ENCODE peak calls at places on chromosome 13, in six cellular contexts. V is left cardiac atrium; K is right lobe of liver; D is stimulated activated CD8-positive, alpha-beta memory T cell treated with anti-CD3 and anti-CD28 coated beads, Interleukin-2, amount 100 ng/mL, for 1 hour; J is CD8-positive, alpha-beta T cell; C is small intestine. I is an unnamed sample.

GRCh38 chr13:88627071-88627470 is 955.9 kb downstream of the SLITRK5 start:
- DNase-seq in V (peak), K (no peak), D (no peak), J (no peak), C (no peak), I (no peak)

GRCh38 chr13:31725841-31726240 is 13.5 kb upstream of the RXFP2 start:
- DNase-seq in V (no peak), K (no peak), D (no peak), J (no peak), C (no peak), I (no peak)

GRCh38 chr13:38979891-38980627 is 10.6 kb downstream of the STOML3 start:
- DNase-seq in V (peak), K (no peak), D (no peak), J (no peak), C (no peak), I (no peak)

GRCh38 chr13:106661236-106661635 is 93.3 kb upstream of the ARGLU1 start:
- DNase-seq in V (no peak), K (no peak), D (no peak), J (no peak), C (no peak), I (no peak)

GRCh38 chr13:113729329-113730019 is 29.6 kb upstream of the TMEM255B start:
- DNase-seq in V (peak), K (no peak), D (no peak), J (no peak), C (no peak), I (peak)

GRCh38 chr13:22311734-22312404 is 641.0 kb downstream of the FGF9 start:
- DNase-seq in V (peak), K (no peak), D (no peak), J (no peak), C (no peak), I (no peak)

GRCh38 chr13:49620170-49620621 is 8.1 kb upstream of the ARL11 start:
- DNase-seq in V (no peak), K (no peak), D (no peak), J (no peak), C (no peak), I (no peak)

GRCh38 chr13:46142692-46143238 is 37.9 kb upstream of the CPB2 start:
- DNase-seq in V (no peak), K (no peak), D (no peak), J (no peak), C (no peak), I (no peak)

GRCh38 chr13:51714663-51715168 is 89.2 kb downstream of the DHRS12 start:
- DNase-seq in V (no peak), K (no peak), D (no peak), J (no peak), C (no peak), I (no peak)

GRCh38 chr13:94679614-94680013 is 32.7 kb downstream of the SOX21 start:
- DNase-seq in V (no peak), K (no peak), D (no peak), J (no peak), C (no peak), I (no peak)

GRCh38 chr13:54593504-54593903 is 1564.9 kb downstream of the OLFM4 start:
- DNase-seq in V (no peak), K (no peak), D (no peak), J (no peak), C (no peak), I (no peak)

GRCh38 chr13:43516401-43516826 is 270.4 kb downstream of the ENOX1 start:
- DNase-seq in V (no peak), K (no peak), D (no peak), J (no peak), C (no peak), I (no peak)

GRCh38 chr13:27339299-27339698 is 68.7 kb downstream of the RASL11A start:
- DNase-seq in V (peak), K (no peak), D (no peak), J (peak), C (peak), I (no peak)

GRCh38 chr13:65064967-65065366 is 2165.2 kb downstream of the PCDH9 start:
- DNase-seq in V (no peak), K (no peak), D (no peak), J (no peak), C (no peak), I (no peak)

GRCh38 chr13:34857561-34857960 is 84.5 kb upstream of the NBEA start:
- DNase-seq in V (no peak), K (no peak), D (no peak), J (no peak), C (peak), I (no peak)

GRCh38 chr13:76976929-76977328 is 15.0 kb upstream of the CLN5 start:
- DNase-seq in V (no peak), K (no peak), D (no peak), J (no peak), C (no peak), I (no peak)

GRCh38 chr13:46552888-46553520 is at the start of gene LRCH1:
- DNase-seq in V (peak), K (peak), D (peak), J (peak), C (peak), I (peak)

GRCh38 chr13:113999618-113999910 is 25.7 kb upstream of the C13orf46 start:
- DNase-seq in V (peak), K (no peak), D (no peak), J (no peak), C (no peak), I (no peak)

GRCh38 chr13:28447206-28447605 is 47.7 kb downstream of the FLT1 start:
- DNase-seq in V (no peak), K (no peak), D (no peak), J (no peak), C (no peak), I (no peak)

GRCh38 chr13:35987572-35988513 is 143.3 kb downstream of the DCLK1 start:
- DNase-seq in V (no peak), K (peak), D (no peak), J (no peak), C (no peak), I (no peak)

GRCh38 chr13:46778879-46779278 is 18.1 kb downstream of the ESD start:
- DNase-seq in V (no peak), K (no peak), D (no peak), J (no peak), C (no peak), I (no peak)

GRCh38 chr13:23421596-23421995 is 11.9 kb downstream of the SACS start:
- DNase-seq in V (no peak), K (no peak), D (no peak), J (no peak), C (no peak), I (no peak)

GRCh38 chr13:39402221-39402620 is 200.8 kb downstream of the LHFPL6 start:
- DNase-seq in V (no peak), K (no peak), D (no peak), J (no peak), C (no peak), I (no peak)

GRCh38 chr13:113646921-113647340 is 11.1 kb downstream of the ATP4B start:
- DNase-seq in V (no peak), K (no peak), D (no peak), J (no peak), C (no peak), I (peak)

I was measured in mesothelial cell of epicardium.